ENCODE peak calls at places on chromosome 2, in six cellular contexts. One of them, this sample, is unnamed.

GRCh38 chr2:207819839-207820784 is 50.4 kb upstream of the FZD5 start:
- DNase-seq in HepG2: peak
- DNase-seq in GM12891: no peak
- DNase-seq in K562: no peak
- DNase-seq in GM12878: no peak
- DNase-seq in H1: no peak
- DNase-seq in this sample: no peak

GRCh38 chr2:42328148-42328833 is 32.7 kb downstream of the COX7A2L start:
- DNase-seq in GM12878: no peak
- DNase-seq in HepG2: no peak
- DNase-seq in H1: no peak
- DNase-seq in GM12891: no peak
- DNase-seq in K562: no peak
- DNase-seq in this sample: no peak

GRCh38 chr2:68185541-68186164 is 28.0 kb downstream of the PNO1 start:
- DNase-seq in K562: peak
- DNase-seq in GM12878: peak
- DNase-seq in H1: peak
- DNase-seq in GM12891: peak
- DNase-seq in HepG2: peak
- DNase-seq in this sample: peak

GRCh38 chr2:57371186-57371585 is 675.4 kb upstream of the VRK2 start:
- DNase-seq in GM12878: no peak
- DNase-seq in GM12891: no peak
- DNase-seq in H1: no peak
- DNase-seq in HepG2: no peak
- DNase-seq in K562: no peak
- DNase-seq in this sample: no peak

GRCh38 chr2:182715121-182715895 is 749 bp upstream of the DNAJC10 start:
- DNase-seq in HepG2: peak
- DNase-seq in H1: no peak
- DNase-seq in GM12878: no peak
- DNase-seq in K562: no peak
- DNase-seq in GM12891: no peak
- DNase-seq in this sample: no peak

GRCh38 chr2:67927489-67927888 is 135.3 kb downstream of the C1D start:
- DNase-seq in GM12891: no peak
- DNase-seq in HepG2: no peak
- DNase-seq in K562: no peak
- DNase-seq in GM12878: no peak
- DNase-seq in H1: no peak
- DNase-seq in this sample: no peak

GRCh38 chr2:113083311-113083710 is 15.5 kb downstream of the IL1F10 start:
- DNase-seq in GM12878: no peak
- DNase-seq in GM12891: no peak
- DNase-seq in H1: no peak
- DNase-seq in K562: no peak
- DNase-seq in HepG2: no peak
- DNase-seq in this sample: no peak

GRCh38 chr2:189515264-189515663 is 65.3 kb downstream of the SLC40A1 start:
- DNase-seq in GM12878: no peak
- DNase-seq in K562: no peak
- DNase-seq in H1: no peak
- DNase-seq in GM12891: no peak
- DNase-seq in HepG2: no peak
- DNase-seq in this sample: no peak

GRCh38 chr2:64018715-64019082 is 529 bp downstream of the VPS54 start:
- DNase-seq in HepG2: no peak
- DNase-seq in K562: peak
- DNase-seq in H1: no peak
- DNase-seq in GM12878: no peak
- DNase-seq in GM12891: no peak
- DNase-seq in this sample: no peak

GRCh38 chr2:96539215-96539920 is 2.8 kb downstream of the ARID5A start:
- DNase-seq in GM12878: no peak
- DNase-seq in HepG2: no peak
- DNase-seq in K562: no peak
- DNase-seq in H1: no peak
- DNase-seq in GM12891: no peak
- DNase-seq in this sample: no peak

GRCh38 chr2:5491486-5491885 is 200.7 kb upstream of the SOX11 start:
- DNase-seq in GM12891: no peak
- DNase-seq in GM12878: no peak
- DNase-seq in HepG2: no peak
- DNase-seq in K562: no peak
- DNase-seq in H1: no peak
- DNase-seq in this sample: no peak

GRCh38 chr2:55887906-55888625 is 35.5 kb downstream of the EFEMP1 start:
- DNase-seq in K562: no peak
- DNase-seq in GM12878: no peak
- DNase-seq in GM12891: no peak
- DNase-seq in HepG2: no peak
- DNase-seq in H1: no peak
- DNase-seq in this sample: no peak

GRCh38 chr2:149365826-149366583 is 35.6 kb downstream of the LYPD6 start:
- DNase-seq in K562: no peak
- DNase-seq in HepG2: peak
- DNase-seq in GM12891: no peak
- DNase-seq in GM12878: no peak
- DNase-seq in H1: no peak
- DNase-seq in this sample: no peak

GRCh38 chr2:111930875-111931274 is 32.5 kb downstream of the MERTK start:
- DNase-seq in K562: no peak
- DNase-seq in GM12891: no peak
- DNase-seq in GM12878: peak
- DNase-seq in HepG2: no peak
- DNase-seq in H1: no peak
- DNase-seq in this sample: no peak

DNA sequence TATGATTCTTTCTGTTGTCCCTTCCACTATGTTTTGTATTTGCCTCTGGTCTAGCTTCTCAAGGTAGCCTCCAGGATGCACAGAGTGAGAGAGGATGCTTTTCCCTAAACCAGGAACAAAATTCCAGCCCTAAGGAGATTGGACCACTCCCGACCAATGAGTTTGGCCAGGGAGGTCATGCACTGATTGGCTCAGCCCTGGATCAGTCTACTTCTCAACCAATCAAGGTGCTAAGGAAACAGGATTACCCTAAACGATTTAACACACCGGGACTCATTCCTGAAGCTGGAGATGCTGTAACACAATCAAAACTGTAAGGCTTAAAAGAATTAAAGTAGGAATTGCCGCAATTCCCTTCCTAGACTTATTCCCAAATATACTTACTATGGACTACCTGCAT is 34.2 kb upstream of the NR4A2 start:
- DNase-seq in HepG2: no peak
- DNase-seq in GM12878: no peak
- DNase-seq in GM12891: no peak
- DNase-seq in H1: no peak
- DNase-seq in K562: no peak
- DNase-seq in this sample: no peak
- TF ChIP-seq POLR2AphosphoS5 in HepG2: no peak
- TF ChIP-seq POLR2AphosphoS5 in GM12878: no peak
- TF ChIP-seq POLR2AphosphoS5 in GM12891: no peak
- TF ChIP-seq POLR2AphosphoS5 in H1: no peak
- TF ChIP-seq POLR2AphosphoS5 in K562: no peak
- TF ChIP-seq POLR2AphosphoS5 in this sample: no peak

GRCh38 chr2:121818546-121818945 is 63.1 kb downstream of the TSN start:
- DNase-seq in H1: no peak
- DNase-seq in GM12878: no peak
- DNase-seq in GM12891: no peak
- DNase-seq in HepG2: no peak
- DNase-seq in K562: no peak
- DNase-seq in this sample: no peak
- TF ChIP-seq TAF1 in H1: no peak
- TF ChIP-seq TAF1 in GM12878: no peak
- TF ChIP-seq TAF1 in GM12891: no peak
- TF ChIP-seq TAF1 in HepG2: no peak
- TF ChIP-seq TAF1 in K562: no peak
- TF ChIP-seq TAF1 in this sample: no peak

GRCh38 chr2:74001121-74001520 is 16.4 kb downstream of the TET3 start:
- DNase-seq in HepG2: no peak
- DNase-seq in GM12891: no peak
- DNase-seq in H1: no peak
- DNase-seq in K562: no peak
- DNase-seq in GM12878: no peak
- DNase-seq in this sample: no peak

GRCh38 chr2:74001781-74002514 is 17.2 kb downstream of the TET3 start:
- DNase-seq in H1: no peak
- DNase-seq in HepG2: no peak
- DNase-seq in GM12891: no peak
- DNase-seq in K562: no peak
- DNase-seq in GM12878: no peak
- DNase-seq in this sample: no peak

GRCh38 chr2:74004212-74005182 is 19.8 kb downstream of the TET3 start:
- DNase-seq in H1: no peak
- DNase-seq in K562: peak
- DNase-seq in GM12891: no peak
- DNase-seq in GM12878: no peak
- DNase-seq in HepG2: no peak
- DNase-seq in this sample: no peak

GRCh38 chr2:74003494-74004211 is 18.9 kb downstream of the TET3 start:
- DNase-seq in K562: peak
- DNase-seq in H1: no peak
- DNase-seq in HepG2: no peak
- DNase-seq in GM12878: no peak
- DNase-seq in GM12891: no peak
- DNase-seq in this sample: no peak

GRCh38 chr2:74002515-74003391 is 18.0 kb downstream of the TET3 start:
- DNase-seq in K562: peak
- DNase-seq in HepG2: peak
- DNase-seq in GM12878: no peak
- DNase-seq in GM12891: peak
- DNase-seq in H1: no peak
- DNase-seq in this sample: peak
- TF ChIP-seq POLR2A in K562: no peak
- TF ChIP-seq POLR2A in HepG2: no peak
- TF ChIP-seq POLR2A in GM12878: peak
- TF ChIP-seq POLR2A in GM12891: no peak
- TF ChIP-seq POLR2A in H1: no peak
- TF ChIP-seq POLR2A in this sample: no peak

GRCh38 chr2:148240838-148241237 is 219.9 kb downstream of the MBD5 start:
- DNase-seq in K562: no peak
- DNase-seq in HepG2: no peak
- DNase-seq in GM12891: no peak
- DNase-seq in GM12878: no peak
- DNase-seq in H1: no peak
- DNase-seq in this sample: no peak
- TF ChIP-seq POLR2AphosphoS5 in K562: no peak
- TF ChIP-seq POLR2AphosphoS5 in HepG2: no peak
- TF ChIP-seq POLR2AphosphoS5 in GM12891: no peak
- TF ChIP-seq POLR2AphosphoS5 in GM12878: no peak
- TF ChIP-seq POLR2AphosphoS5 in H1: no peak
- TF ChIP-seq POLR2AphosphoS5 in this sample: no peak

GRCh38 chr2:38037757-38038615 is 38.0 kb downstream of the CYP1B1 start:
- DNase-seq in K562: no peak
- DNase-seq in H1: no peak
- DNase-seq in GM12891: peak
- DNase-seq in GM12878: peak
- DNase-seq in HepG2: no peak
- DNase-seq in this sample: peak
- TF ChIP-seq TAF1 in K562: no peak
- TF ChIP-seq TAF1 in H1: no peak
- TF ChIP-seq TAF1 in GM12891: peak
- TF ChIP-seq TAF1 in GM12878: peak
- TF ChIP-seq TAF1 in HepG2: no peak
- TF ChIP-seq TAF1 in this sample: peak

This sample was measured in GM12892.